ENCODE peak calls at places on chromosomes 3 and 15, in nine cellular contexts. T, M, H, L, G, B, R, N and I are unnamed samples.

GRCh38 chr15:64865126-64865997 is 23.6 kb downstream of the PLEKHO2 start:
- DNase-seq in G (no peak), B (no peak), R (no peak), N (no peak), T (no peak), L (no peak), M (no peak), H (no peak), I (no peak)

GRCh38 chr15:40108061-40108854 is 421 bp downstream of the BMF start:
- DNase-seq in T (no peak), M (peak; percentile 18), H (no peak), L (no peak), R (peak; percentile 7), G (no peak), B (no peak), N (no peak), I (no peak)

GRCh38 chr3:115659253-115659652 is 35.9 kb downstream of the GAP43 start:
- DNase-seq in H (no peak), N (no peak), T (no peak), L (peak; percentile 33), G (no peak), M (no peak), B (no peak), R (no peak), I (no peak)

GRCh38 chr15:74336061-74337005 is 31.1 kb downstream of the CYP11A1 start:
- DNase-seq in R (no peak), L (no peak), M (no peak), H (no peak), T (no peak), N (no peak), G (no peak), B (no peak), I (no peak)

GRCh38 chr3:179263134-179263533 is 12.2 kb upstream of the KCNMB3 start:
- DNase-seq in H (no peak), R (no peak), G (no peak), M (no peak), L (no peak), B (no peak), N (no peak), T (no peak), I (no peak)

GRCh38 chr3:78048698-78049097 is 1008.8 kb downstream of the ROBO2 start:
- DNase-seq in R (no peak), G (no peak), B (no peak), T (no peak), L (no peak), N (no peak), M (no peak), H (no peak), I (no peak)

GRCh38 chr15:101250331-101250730 is 1.5 kb downstream of the CHSY1 start:
- DNase-seq in M (peak; percentile 29), B (no peak), H (no peak), N (no peak), G (no peak), R (no peak), T (no peak), L (no peak), I (no peak)

GRCh38 chr3:105836533-105836932 is 32.3 kb downstream of the CBLB start:
- DNase-seq in T (no peak), N (peak; percentile 60), M (no peak), H (no peak), R (no peak), G (no peak), B (no peak), L (peak; percentile 56), I (no peak)

GRCh38 chr3:124951511-124952390 is 17.2 kb upstream of the MUC13 start:
- DNase-seq in N (peak; percentile 86), M (peak; percentile 89), H (peak; percentile 27), B (no peak), G (no peak), L (no peak), T (no peak), R (no peak), I (no peak)